ENCODE peak calls at places on chromosomes 13 and 19, in ten cellular contexts. W is fibroblast of lung, I is OCI-LY7, M is GM23338, Z is mucosa of descending colon, X is hepatocyte, T is thoracic aorta, N is fibroblast of the aortic adventitia, C is left lung, H is A549. B is an unnamed sample.

GRCh38 chr13:75801388-75801787 is 165.3 kb downstream of the LMO7 start:
- DNase-seq in W (no peak), H (no peak), M (no peak), N (no peak), X (no peak), Z (no peak), I (no peak), T (no peak), C (no peak), B (no peak)

GRCh38 chr19:31883299-31883990 is 462.0 kb upstream of the ZNF507 start:
- DNase-seq in Z (no peak), H (no peak), N (no peak), T (no peak), X (no peak), W (no peak), C (no peak), M (no peak), I (no peak), B (no peak)

GRCh38 chr13:110874508-110874960 is 40.3 kb downstream of the ANKRD10 start:
- DNase-seq in M (peak), W (peak), H (peak), N (peak), Z (peak), T (peak), C (peak), I (no peak), X (peak), B (peak)

GRCh38 chr13:24613755-24614154 is 66.5 kb upstream of the ATP12A start:
- DNase-seq in C (no peak), I (no peak), Z (no peak), X (no peak), T (no peak), N (no peak), H (no peak), M (no peak), W (no peak), B (no peak)

GRCh38 chr19:12675940-12676339 is 5.7 kb downstream of the DHPS start:
- DNase-seq in I (no peak), X (no peak), H (no peak), T (no peak), Z (no peak), N (no peak), M (no peak), W (no peak), C (no peak), B (no peak)

GRCh38 chr19:38729653-38730469 is 14.4 kb downstream of the CAPN12 start:
- DNase-seq in T (no peak), N (peak), Z (peak), H (peak), W (peak), M (peak), X (peak), C (peak), I (peak), B (peak)

GRCh38 chr13:35697281-35697680 is 220.8 kb upstream of the MAB21L1 start:
- DNase-seq in M (peak), Z (no peak), W (no peak), I (no peak), C (no peak), N (no peak), T (no peak), X (no peak), H (no peak), B (no peak)

GRCh38 chr19:1650627-1651009 is 1.8 kb downstream of the TCF3 start:
- DNase-seq in H (no peak), I (peak), Z (no peak), T (no peak), M (peak), W (peak), N (peak), C (peak), X (no peak), B (peak)

GRCh38 chr13:39556856-39557255 is 46.1 kb downstream of the LHFPL6 start:
- DNase-seq in C (no peak), N (no peak), I (no peak), T (no peak), X (no peak), Z (no peak), M (no peak), H (no peak), W (no peak), B (no peak)

GRCh38 chr13:23969672-23970071 is 72.4 kb upstream of the C1QTNF9B start:
- DNase-seq in W (peak), C (no peak), N (peak), T (no peak), X (peak), I (no peak), Z (no peak), H (no peak), M (no peak), B (peak)

GRCh38 chr13:110641055-110642015 is 26.0 kb downstream of the NAXD start:
- DNase-seq in W (peak), Z (no peak), X (no peak), C (peak), H (no peak), M (no peak), T (no peak), I (no peak), N (no peak), B (no peak)

DNA sequence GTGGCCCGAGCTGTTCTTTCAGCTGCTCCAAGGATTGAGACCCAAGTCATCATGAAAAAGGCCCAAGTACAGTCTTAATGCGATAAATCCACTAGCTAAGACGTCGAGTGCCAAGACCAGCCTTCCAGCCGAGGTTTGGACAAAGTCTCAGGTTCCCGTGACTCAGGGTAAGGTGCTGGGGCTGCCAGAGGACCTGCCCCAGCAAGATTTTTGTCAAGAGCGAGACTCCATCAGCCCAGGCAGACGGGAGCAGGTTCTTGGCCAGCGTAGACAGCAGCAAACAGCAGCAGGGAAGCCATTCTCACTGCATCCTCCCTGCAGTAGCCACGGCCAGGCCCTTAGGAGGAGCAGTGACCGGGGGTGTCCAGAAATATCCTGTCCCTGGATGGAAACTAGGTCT is 3.4 kb downstream of the FEM1A start:
- DNase-seq in C (no peak), H (no peak), T (no peak), I (no peak), X (no peak), W (no peak), N (no peak), Z (no peak), M (no peak), B (no peak)
- H3K4me3 ChIP-seq in C (no peak), H (no peak), T (no peak), I (peak), X (no peak), W (no peak), N (no peak), Z (no peak), M (no peak), B (no peak)

DNA sequence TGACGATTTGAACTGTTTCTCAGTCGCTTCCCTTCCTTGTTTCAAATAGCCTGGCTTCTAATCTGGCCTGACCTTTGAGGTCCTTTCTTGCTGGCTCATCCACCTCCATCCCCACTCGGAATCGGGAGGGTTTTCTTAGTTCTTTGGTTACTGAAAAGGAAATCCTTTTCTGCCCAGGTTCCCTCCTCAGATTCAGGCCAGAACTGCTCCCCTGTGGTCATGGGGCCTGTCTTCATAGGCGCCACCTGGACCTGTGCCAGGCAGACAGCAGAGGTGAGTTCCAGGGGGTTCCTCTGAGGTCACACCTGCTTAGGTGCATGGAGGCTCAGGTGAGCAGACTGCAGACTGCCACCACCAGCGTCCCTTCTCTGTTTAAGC is 62.4 kb downstream of the AKAP11 start:
- DNase-seq in I (no peak), Z (no peak), T (no peak), C (no peak), N (no peak), X (no peak), M (no peak), H (no peak), W (no peak), B (no peak)
- TF ChIP-seq CTCF in I (peak), Z (no peak), T (no peak), C (no peak), N (no peak), X (no peak), M (no peak), H (no peak), W (no peak), B (no peak)

GRCh38 chr13:41637578-41637977 is 180.2 kb downstream of the RGCC start:
- DNase-seq in X (no peak), W (no peak), Z (no peak), T (no peak), H (no peak), M (no peak), C (no peak), N (no peak), I (no peak), B (no peak)

GRCh38 chr13:41644742-41645141 is 187.4 kb downstream of the RGCC start:
- DNase-seq in C (no peak), H (no peak), I (no peak), X (no peak), T (no peak), W (no peak), M (no peak), N (no peak), Z (no peak), B (no peak)

GRCh38 chr13:41639237-41639904 is 182.0 kb downstream of the RGCC start:
- DNase-seq in N (no peak), I (no peak), Z (no peak), C (no peak), W (no peak), H (no peak), M (no peak), T (no peak), X (no peak), B (no peak)

GRCh38 chr13:41643502-41643901 is 186.2 kb downstream of the RGCC start:
- DNase-seq in M (no peak), N (no peak), W (no peak), T (no peak), H (no peak), X (no peak), Z (no peak), C (no peak), I (peak), B (no peak)

DNA sequence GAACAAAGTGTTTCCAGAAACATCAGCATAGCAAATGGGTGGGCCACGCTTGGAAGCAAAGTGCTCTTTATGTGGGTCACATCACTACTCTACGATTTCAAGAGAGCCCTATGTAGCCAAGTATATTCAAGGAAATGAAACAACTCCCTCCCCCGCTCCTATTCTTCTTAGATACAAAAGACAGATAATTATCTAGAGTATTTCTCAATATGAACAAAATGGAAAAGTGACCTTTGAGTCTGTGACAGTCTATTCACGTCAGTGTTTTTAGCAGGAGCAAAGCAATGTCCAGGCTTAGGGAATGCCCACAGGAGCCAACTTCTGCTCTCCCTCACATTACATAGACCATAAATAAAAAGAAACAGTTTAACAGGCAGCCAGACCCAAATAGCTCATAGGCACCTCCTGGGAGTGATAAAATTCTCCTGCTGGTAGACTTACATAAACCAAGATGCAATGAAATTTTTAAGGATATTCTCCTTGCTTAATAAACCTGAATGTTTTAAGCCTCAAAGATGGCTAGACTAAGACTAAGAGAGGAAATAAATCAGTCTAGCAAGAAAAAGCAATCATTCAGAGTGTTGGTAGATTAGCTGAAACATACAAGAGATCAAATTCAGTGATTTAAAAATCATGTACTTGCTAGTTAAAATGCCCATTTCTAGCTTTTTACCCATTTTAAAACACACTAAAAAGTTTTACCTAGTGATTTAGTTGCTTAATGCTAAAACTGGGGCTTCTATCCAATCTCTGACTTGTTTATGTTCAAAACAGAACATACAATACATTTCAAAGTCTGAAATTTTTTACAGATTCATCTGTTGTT is 182.8 kb downstream of the RGCC start:
- DNase-seq in X (peak), N (peak), H (no peak), Z (no peak), I (no peak), T (no peak), M (no peak), C (no peak), W (peak), B (peak)
- H3K4me3 ChIP-seq in X (no peak), N (no peak), H (no peak), Z (no peak), I (no peak), T (no peak), M (no peak), C (no peak), W (no peak), B (no peak)

DNA sequence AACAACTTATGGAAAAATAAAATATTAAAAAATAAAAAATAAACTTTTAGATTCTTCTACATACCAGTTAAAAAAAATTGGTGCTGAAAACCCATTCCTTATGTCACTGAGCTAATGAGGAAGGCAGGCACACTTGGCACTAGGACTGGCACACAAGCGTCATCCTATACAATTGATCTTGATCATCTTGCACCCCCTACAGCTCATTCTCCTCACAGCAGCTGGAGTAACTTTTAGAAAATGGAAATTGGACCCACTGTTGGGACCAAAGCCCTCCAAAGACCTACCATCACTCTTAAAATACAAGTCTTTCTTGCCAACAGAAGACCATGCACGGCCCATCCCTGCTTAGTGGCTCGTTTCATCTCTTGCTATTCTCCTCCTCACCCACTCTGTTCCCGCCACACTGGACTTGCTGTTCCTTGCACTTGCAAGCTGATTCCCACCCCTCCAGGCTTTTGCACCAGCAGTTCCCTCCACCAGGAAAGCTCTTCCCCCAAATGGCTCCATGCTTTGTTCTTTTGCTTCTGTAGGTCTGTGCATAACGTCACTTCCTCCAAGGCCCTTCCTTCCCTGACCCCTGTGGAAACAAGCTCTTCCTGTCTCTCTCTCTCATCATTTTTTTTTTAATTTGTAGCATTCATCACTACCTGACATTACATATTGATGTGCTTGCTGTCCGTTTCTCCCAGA is 11.6 kb downstream of the CTU1 start:
- DNase-seq in T (no peak), Z (no peak), N (no peak), I (no peak), H (peak), X (no peak), M (peak), C (no peak), W (no peak), B (peak)
- TF ChIP-seq CTCF in T (no peak), Z (no peak), N (peak), I (no peak), H (peak), X (no peak), M (peak), C (no peak), W (peak), B (peak)

B was measured in fibroblast of pulmonary artery.